ENCODE peak calls at places on chromosome 7, in four cellular contexts. G is A549, P is GM12878, D is HepG2. Y is an unnamed sample.

GRCh38 chr7:2978403-2978802 is 65.3 kb downstream of the CARD11 start:
- DNase-seq in G (no peak), D (no peak), P (peak), Y (no peak)

GRCh38 chr7:151431281-151431767 is 8.6 kb downstream of the CRYGN start:
- DNase-seq in G (no peak), P (no peak), D (no peak), Y (no peak)

GRCh38 chr7:107865956-107866775 is 24.8 kb upstream of the DLD start:
- DNase-seq in G (no peak), P (no peak), D (no peak), Y (no peak)

GRCh38 chr7:128941946-128942526 is 4.3 kb downstream of the IRF5 start:
- DNase-seq in G (no peak), P (no peak), D (no peak), Y (no peak)

GRCh38 chr7:41984888-41985287 is 252.1 kb downstream of the GLI3 start:
- DNase-seq in D (no peak), P (no peak), G (no peak), Y (no peak)

GRCh38 chr7:133180717-133181116 is 72.2 kb upstream of the EXOC4 start:
- DNase-seq in G (no peak), D (no peak), P (no peak), Y (no peak)

GRCh38 chr7:133484135-133484534 is 231.3 kb downstream of the EXOC4 start:
- DNase-seq in G (no peak), P (no peak), D (no peak), Y (no peak)

GRCh38 chr7:124840435-124840834 is 74.8 kb upstream of the GPR37 start:
- DNase-seq in P (no peak), D (peak), G (peak), Y (no peak)

GRCh38 chr7:80941206-80941758 is 22.4 kb upstream of the SEMA3C start:
- DNase-seq in G (peak), P (no peak), D (no peak), Y (no peak)

GRCh38 chr7:44466300-44467216 is 23.9 kb downstream of the NUDCD3 start:
- DNase-seq in G (no peak), P (no peak), D (no peak), Y (no peak)

GRCh38 chr7:32093415-32094408 is 23.5 kb upstream of the PDE1C start:
- DNase-seq in P (no peak), G (peak), D (no peak), Y (no peak)

GRCh38 chr7:116711790-116712189 is 39.8 kb downstream of the MET start:
- DNase-seq in G (peak), P (no peak), D (no peak), Y (no peak)

GRCh38 chr7:100220833-100221718 is 1.3 kb downstream of the PVRIG start:
- DNase-seq in P (peak), G (no peak), D (no peak), Y (no peak)

GRCh38 chr7:4809691-4810090 is 34.3 kb downstream of the AP5Z1 start:
- DNase-seq in D (no peak), P (no peak), G (no peak), Y (no peak)

GRCh38 chr7:4807708-4808420 is 32.4 kb downstream of the AP5Z1 start:
- DNase-seq in P (no peak), G (no peak), D (no peak), Y (no peak)

GRCh38 chr7:4806983-4807625 is 31.7 kb downstream of the AP5Z1 start:
- DNase-seq in D (no peak), G (no peak), P (no peak), Y (no peak)

GRCh38 chr7:4808565-4808964 is 33.1 kb downstream of the AP5Z1 start:
- DNase-seq in D (no peak), P (no peak), G (no peak), Y (no peak)

GRCh38 chr7:4809091-4809591 is 33.7 kb downstream of the AP5Z1 start:
- DNase-seq in P (no peak), D (no peak), G (no peak), Y (no peak)
- TF ChIP-seq CHD4 in P (no peak), D (no peak), G (no peak), Y (no peak)

GRCh38 chr7:22864301-22864700 is 41.7 kb upstream of the TOMM7 start:
- DNase-seq in P (no peak), D (no peak), G (no peak), Y (no peak)

GRCh38 chr7:22863156-22863899 is 40.7 kb upstream of the TOMM7 start:
- DNase-seq in P (no peak), G (no peak), D (no peak), Y (no peak)

GRCh38 chr7:22866965-22867364 is 44.3 kb upstream of the TOMM7 start:
- DNase-seq in G (no peak), D (no peak), P (no peak), Y (no peak)

GRCh38 chr7:22865607-22865970 is 42.9 kb upstream of the TOMM7 start:
- DNase-seq in G (no peak), P (no peak), D (no peak), Y (no peak)

GRCh38 chr7:22864855-22865606 is 42.4 kb upstream of the TOMM7 start:
- DNase-seq in D (peak), P (no peak), G (no peak), Y (no peak)
- TF ChIP-seq CHD4 in D (no peak), P (no peak), G (no peak), Y (no peak)

GRCh38 chr7:38318241-38318640 is 44.8 kb upstream of the TARP start:
- DNase-seq in P (no peak), D (no peak), G (no peak), Y (no peak)

GRCh38 chr7:38317457-38318037 is 44.1 kb upstream of the TARP start:
- DNase-seq in G (no peak), D (no peak), P (no peak), Y (no peak)

GRCh38 chr7:38319873-38320272 is 46.4 kb upstream of the TARP start:
- DNase-seq in D (no peak), G (no peak), P (no peak), Y (no peak)

GRCh38 chr7:38316733-38317360 is 43.4 kb upstream of the TARP start:
- DNase-seq in G (no peak), P (no peak), D (no peak), Y (no peak)

GRCh38 chr7:38318803-38319416 is 45.5 kb upstream of the TARP start:
- DNase-seq in G (peak), D (peak), P (no peak), Y (peak)
- TF ChIP-seq CHD4 in G (no peak), D (no peak), P (no peak), Y (no peak)

DNA sequence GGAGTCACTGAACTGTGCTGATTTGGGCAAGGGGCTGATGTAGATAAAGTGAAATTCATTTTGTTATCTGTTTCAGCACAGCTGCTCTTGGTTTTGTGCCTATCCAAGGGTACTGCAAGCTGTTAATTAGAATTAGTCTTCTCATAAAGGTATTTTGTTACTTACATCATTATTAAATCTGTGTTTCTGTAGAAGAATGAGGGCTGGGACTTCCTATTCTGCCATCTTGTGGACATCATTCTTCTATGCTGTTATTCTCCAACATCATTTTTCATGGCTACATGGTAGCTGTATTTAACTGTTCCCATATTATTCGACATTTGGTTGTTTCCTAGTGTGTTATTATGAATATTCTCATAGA is 76.2 kb upstream of the CCDC71L start:
- DNase-seq in P (no peak), D (no peak), G (peak), Y (no peak)
- TF ChIP-seq CHD4 in P (no peak), D (no peak), G (no peak), Y (no peak)

DNA sequence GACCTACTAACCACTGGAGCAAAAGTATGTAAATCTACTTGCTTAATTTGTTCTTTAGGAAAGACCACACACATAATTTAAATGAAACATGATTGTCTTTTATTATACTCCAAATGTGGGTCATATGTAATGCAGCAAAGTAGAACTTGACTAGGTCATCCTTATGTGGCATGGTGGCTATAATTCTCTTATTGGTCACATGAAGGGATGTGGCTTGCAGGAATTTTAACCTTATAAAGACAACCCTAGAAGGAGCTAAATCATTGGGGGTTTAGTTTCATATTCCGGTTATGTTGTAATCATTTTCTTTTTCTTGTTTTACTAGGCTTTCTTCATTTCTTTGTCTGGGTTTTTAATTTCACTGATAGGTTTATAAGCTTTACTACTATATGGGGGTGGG is 93.9 kb downstream of the SEPTIN7 start:
- DNase-seq in P (no peak), D (no peak), G (no peak), Y (no peak)
- TF ChIP-seq CHD4 in P (no peak), D (no peak), G (no peak), Y (no peak)

DNA sequence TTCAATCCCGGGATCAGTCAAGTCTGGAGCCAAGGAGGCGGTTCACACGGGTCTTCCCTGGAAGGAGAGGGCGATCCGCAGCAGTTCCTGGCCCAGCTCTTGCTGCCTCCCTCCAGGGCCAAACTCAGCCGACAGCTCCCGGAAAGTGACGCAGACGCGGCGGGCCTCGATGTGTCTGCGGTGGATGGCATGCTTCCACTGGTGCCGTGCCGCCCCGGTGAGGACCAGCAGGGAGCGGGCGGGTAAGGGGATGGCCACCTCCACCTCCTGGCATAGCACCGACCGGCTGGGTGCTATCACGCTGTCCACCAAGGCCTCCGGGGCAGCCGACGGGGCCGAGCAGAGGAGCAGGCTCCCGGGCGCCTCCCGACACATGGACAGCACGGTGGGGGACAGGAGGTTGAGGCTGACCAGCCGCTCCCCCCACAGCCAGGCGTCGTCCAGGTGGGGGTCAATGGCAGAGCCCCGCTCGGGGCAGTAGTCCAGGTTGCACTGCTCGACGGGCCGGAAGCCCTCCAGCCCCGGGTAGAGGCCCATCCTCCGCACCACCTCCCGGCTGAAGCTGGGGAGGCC is 7.2 kb downstream of the ALKBH4 start:
- DNase-seq in G (no peak), P (no peak), D (no peak), Y (no peak)
- TF ChIP-seq CHD4 in G (no peak), P (no peak), D (no peak), Y (no peak)

GRCh38 chr7:139626817-139627216 is 103.3 kb downstream of the CLEC2L start:
- DNase-seq in D (no peak), G (no peak), P (no peak), Y (no peak)
- TF ChIP-seq CHD4 in D (no peak), G (no peak), P (no peak), Y (no peak)